ENCODE peak calls at places on chromosome 6, in four cellular contexts. S is right lobe of liver, E is fibroblast of pulmonary artery, M is gastrocnemius medialis. D is an unnamed sample.

GRCh38 chr6:32329141-32329540 is 42.6 kb downstream of the TSBP1 start:
- DNase-seq in E (no peak), S (no peak), M (no peak), D (no peak)

GRCh38 chr6:139407718-139408222 is 33.3 kb upstream of the CITED2 start:
- DNase-seq in M (no peak), E (peak), S (no peak), D (no peak)

GRCh38 chr6:91141352-91141751 is 554.5 kb upstream of the MAP3K7 start:
- DNase-seq in S (no peak), E (no peak), M (no peak), D (no peak)

GRCh38 chr6:135052939-135053338 is 1.7 kb downstream of the HBS1L start:
- DNase-seq in M (no peak), E (no peak), S (no peak), D (no peak)

GRCh38 chr6:46776070-46776752 is 17.0 kb upstream of the MEP1A start:
- DNase-seq in M (no peak), S (no peak), E (no peak), D (no peak)

GRCh38 chr6:4506221-4506620 is 270.0 kb upstream of the CDYL start:
- DNase-seq in M (no peak), S (no peak), E (no peak), D (no peak)

GRCh38 chr6:33641144-33641543 is 20.0 kb downstream of the ITPR3 start:
- DNase-seq in M (no peak), S (no peak), E (no peak), D (no peak)

GRCh38 chr6:1267057-1267732 is 44.7 kb upstream of the FOXQ1 start:
- DNase-seq in E (no peak), M (no peak), S (no peak), D (no peak)

GRCh38 chr6:30883743-30884520 is at the start of gene DDR1:
- DNase-seq in M (peak), S (peak), E (peak), D (no peak)

GRCh38 chr6:9766240-9766915 is 648.5 kb downstream of the TFAP2A start:
- DNase-seq in S (no peak), E (peak), M (no peak), D (no peak)

GRCh38 chr6:116055513-116055912 is 5.2 kb downstream of the FRK start:
- DNase-seq in E (no peak), M (no peak), S (no peak), D (no peak)

GRCh38 chr6:116060572-116061283 is at the start of gene FRK:
- DNase-seq in E (peak), S (peak), M (peak), D (peak)

GRCh38 chr6:116057766-116058165 is 2.9 kb downstream of the FRK start:
- DNase-seq in S (no peak), E (no peak), M (no peak), D (no peak)

GRCh38 chr6:116062496-116062895 is 1.8 kb upstream of the FRK start:
- DNase-seq in M (no peak), S (no peak), E (no peak), D (no peak)

DNA sequence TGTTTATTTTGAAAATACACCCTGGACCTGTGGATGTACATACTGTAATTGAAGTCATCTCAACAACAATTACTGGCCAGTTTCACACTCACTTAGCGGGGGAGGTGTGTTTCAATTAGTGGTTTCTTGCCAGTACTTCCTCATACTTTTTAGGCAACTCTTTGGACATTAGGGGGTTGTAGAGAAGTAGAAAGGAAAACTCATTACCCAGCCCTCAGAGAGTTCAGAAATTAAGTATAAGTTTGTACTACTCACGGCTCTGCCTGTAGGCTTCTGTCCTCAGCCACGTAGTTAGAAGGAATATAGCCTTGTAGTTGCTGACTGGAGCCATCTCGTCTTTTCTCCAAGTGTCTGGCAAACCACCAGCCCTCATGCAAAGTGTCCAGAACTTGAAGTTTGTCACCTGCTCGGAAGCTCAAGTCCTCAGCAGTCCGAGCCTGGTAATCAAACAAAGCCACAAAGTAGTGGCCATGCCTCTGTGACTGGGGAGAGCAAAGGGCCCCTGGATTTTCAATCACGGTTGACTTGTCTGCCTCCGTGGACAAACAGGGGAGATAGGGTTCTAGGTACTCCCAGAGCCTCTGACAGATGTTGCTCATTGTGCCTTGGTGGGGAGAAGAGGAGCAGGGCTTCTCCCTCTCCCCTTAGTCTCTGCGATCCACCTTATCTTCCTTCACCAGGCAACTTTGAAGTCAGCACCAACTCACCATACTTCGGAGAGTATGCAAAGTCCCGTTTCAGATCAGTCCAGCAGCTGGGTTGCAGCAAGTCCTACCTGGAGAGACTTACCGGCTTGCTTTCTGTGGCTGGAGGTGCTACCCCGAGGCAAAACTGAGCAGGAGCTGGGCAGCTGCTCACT is 749 bp downstream of the FRK start:
- DNase-seq in E (no peak), S (no peak), M (no peak), D (no peak)
- H3K4me3 ChIP-seq in E (peak), S (peak), M (peak), D (no peak)

GRCh38 chr6:127483399-127484055 is 24.3 kb upstream of the KIAA0408 start:
- DNase-seq in S (no peak), E (no peak), M (no peak), D (no peak)
- H3K4me3 ChIP-seq in S (no peak), E (no peak), M (no peak), D (no peak)

GRCh38 chr6:167226791-167227190 is 64.3 kb upstream of the UNC93A start:
- DNase-seq in E (no peak), S (no peak), M (no peak), D (no peak)

GRCh38 chr6:167225903-167226508 is 65.1 kb upstream of the UNC93A start:
- DNase-seq in E (no peak), M (no peak), S (no peak), D (no peak)

GRCh38 chr6:167232355-167232754 is 58.8 kb upstream of the UNC93A start:
- DNase-seq in M (no peak), S (no peak), E (no peak), D (no peak)

GRCh38 chr6:167227984-167228383 is 63.1 kb upstream of the UNC93A start:
- DNase-seq in M (no peak), S (no peak), E (no peak), D (no peak)

DNA sequence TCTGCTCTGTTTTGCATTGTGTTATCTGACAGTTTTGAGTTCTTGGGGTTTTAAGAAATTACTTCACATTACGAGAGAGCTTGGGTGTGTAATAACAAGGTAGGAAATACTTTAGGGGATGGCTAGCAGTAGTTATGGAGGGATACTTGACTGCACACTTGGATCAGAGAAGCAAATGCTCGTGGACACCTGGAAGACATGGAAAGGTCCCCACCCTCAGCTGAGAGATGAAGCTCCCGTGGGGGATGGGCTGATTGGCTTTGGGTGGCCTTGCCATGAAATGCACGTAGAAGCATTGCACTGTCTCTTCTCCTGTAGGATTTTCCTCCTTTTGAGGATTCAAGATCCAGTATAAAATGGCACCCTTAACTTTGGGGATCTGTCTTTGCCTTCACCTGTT is 61.5 kb upstream of the UNC93A start:
- DNase-seq in M (no peak), E (no peak), S (no peak), D (no peak)
- H3K4me3 ChIP-seq in M (no peak), E (no peak), S (no peak), D (no peak)

DNA sequence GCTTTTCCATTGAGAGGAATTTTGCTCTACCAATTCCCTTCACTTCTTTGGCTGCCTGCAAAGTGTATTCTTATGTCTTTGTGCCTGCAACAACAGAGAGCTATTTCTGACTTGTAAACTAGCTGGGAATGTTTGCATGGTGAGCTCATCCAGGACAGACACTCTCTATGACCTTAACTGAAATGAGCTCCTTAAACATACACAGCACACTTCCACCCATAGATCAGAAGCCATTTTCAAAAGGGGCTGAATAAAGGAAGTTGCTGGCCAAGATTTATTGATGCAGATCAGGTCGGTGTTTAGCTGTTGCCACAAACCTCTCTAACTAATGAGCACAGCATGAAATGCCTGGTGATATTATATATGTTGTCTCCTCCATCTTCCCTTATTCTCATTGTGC is 377.7 kb downstream of the BTBD9 start:
- DNase-seq in S (no peak), M (peak), E (peak), D (no peak)
- H3K4me3 ChIP-seq in S (no peak), M (no peak), E (no peak), D (no peak)

DNA sequence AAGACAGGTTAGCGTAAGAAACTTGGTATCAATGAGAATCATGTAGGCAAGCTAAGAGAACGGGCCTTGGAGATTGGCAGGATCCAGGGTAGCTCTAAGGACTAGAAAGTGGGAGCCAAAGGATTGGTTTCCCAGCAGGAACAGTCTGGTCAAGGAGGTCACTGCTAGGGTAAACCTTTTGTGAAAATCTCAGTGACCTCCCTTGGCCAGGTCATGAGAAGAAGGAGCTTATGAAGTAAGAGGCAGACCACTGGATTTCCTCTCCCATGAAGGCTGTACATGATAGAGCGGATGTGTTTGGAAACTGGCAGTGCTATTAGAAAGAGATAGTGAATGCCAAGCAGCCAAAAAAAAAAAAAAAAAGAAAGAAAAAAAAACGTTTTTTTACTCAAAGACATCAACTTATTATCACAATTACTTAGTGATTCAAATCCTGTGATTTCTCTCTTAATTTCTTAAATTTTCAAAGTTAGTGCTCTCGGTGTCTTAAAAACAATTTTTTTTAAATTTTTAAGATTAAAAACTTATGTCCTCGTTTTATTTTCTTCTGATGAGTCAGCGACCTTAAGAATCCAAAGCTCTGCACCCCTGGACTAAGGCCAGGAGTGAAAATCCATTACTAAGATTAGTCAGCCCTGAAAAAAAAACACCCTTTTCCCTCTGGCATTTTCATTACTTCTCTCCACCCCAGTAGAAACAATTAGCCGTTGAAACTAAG is 85.9 kb upstream of the CARMIL1 start:
- DNase-seq in S (no peak), E (peak), M (peak), D (no peak)
- H3K4me3 ChIP-seq in S (no peak), E (peak), M (no peak), D (no peak)

GRCh38 chr6:35183281-35183680 is 30.5 kb upstream of the SCUBE3 start:
- DNase-seq in S (no peak), M (no peak), E (no peak), D (no peak)

GRCh38 chr6:35183935-35184334 is 29.8 kb upstream of the SCUBE3 start:
- DNase-seq in S (no peak), E (no peak), M (no peak), D (no peak)

GRCh38 chr6:35181933-35182612 is 31.7 kb upstream of the SCUBE3 start:
- DNase-seq in E (peak), S (no peak), M (peak), D (no peak)

GRCh38 chr6:35178932-35179832 is 34.6 kb upstream of the SCUBE3 start:
- DNase-seq in M (no peak), E (no peak), S (no peak), D (no peak)

DNA sequence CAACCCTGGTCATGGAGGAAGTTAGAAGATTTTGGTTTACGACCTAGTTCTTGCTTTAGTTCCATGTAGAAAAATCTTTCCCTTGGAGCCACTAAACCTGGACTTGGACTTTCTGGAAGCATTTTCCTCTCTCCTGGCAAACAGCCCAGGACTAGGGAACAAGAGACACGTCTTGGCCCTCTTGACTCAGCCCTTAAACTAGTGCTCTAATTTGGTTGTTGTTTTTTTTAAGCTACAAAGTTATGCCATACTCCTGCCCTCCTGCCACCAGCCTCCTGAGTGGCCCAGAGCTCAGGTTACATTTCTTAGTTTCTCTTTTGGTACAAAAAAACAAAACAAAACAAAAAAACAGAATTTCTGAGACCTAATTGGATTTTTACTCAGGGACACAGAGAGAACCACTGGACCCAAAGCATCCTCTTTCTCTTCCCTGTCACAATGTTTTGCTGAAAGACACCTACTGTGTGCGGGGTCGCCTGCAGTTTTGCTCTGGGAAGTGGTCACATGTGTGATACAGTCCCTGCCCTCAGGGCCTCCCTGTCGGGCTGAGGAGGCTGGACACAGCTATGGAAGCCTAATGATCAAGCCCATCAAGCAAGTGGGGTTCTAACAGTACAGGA is 32.3 kb upstream of the SCUBE3 start:
- DNase-seq in M (peak), E (peak), S (no peak), D (no peak)
- H3K4me3 ChIP-seq in M (no peak), E (no peak), S (no peak), D (no peak)

GRCh38 chr6:15326072-15326614 is 80.3 kb downstream of the JARID2 start:
- DNase-seq in E (no peak), M (no peak), S (no peak), D (no peak)
- H3K4me3 ChIP-seq in E (no peak), M (no peak), S (no peak), D (no peak)

D was measured in Jurkat, Clone E6-1.